ENCODE peak calls at places on chromosomes 13 and 19, in six cellular contexts. Y is IMR-90, Q is trophoblast cell, Z is H1, O is mesenchymal stem cell, H is H9. A is an unnamed sample.
A peak's percentile ranks its signal among the peaks of the same experiment; 100 is the strongest.

GRCh38 chr19:16369664-16370576 is 45.3 kb downstream of the KLF2 start:
- DNase-seq in Z (no peak), Y (no peak), H (no peak), Q (no peak), O (no peak), A (no peak)

GRCh38 chr13:73722120-73722519 is 412.1 kb downstream of the KLF12 start:
- DNase-seq in H (no peak), Y (peak; percentile 77), Q (peak; percentile 49), Z (no peak), O (peak; percentile 45), A (no peak)

GRCh38 chr13:49271264-49271663 is 23.5 kb downstream of the CDADC1 start:
- DNase-seq in Y (no peak), Z (no peak), Q (no peak), H (no peak), O (no peak), A (no peak)

GRCh38 chr13:64817721-64818120 is 2412.4 kb downstream of the PCDH9 start:
- DNase-seq in O (peak; percentile 8), H (no peak), Q (peak; percentile 38), Z (no peak), Y (peak; percentile 36), A (no peak)

GRCh38 chr19:40055832-40056504 is at the start of gene ZNF780B:
- DNase-seq in Z (peak; percentile 5), H (peak; percentile 70), O (peak; percentile 69), Q (peak; percentile 48), Y (peak; percentile 47), A (peak; percentile 15)

GRCh38 chr19:41808663-41809566 is 12.5 kb downstream of the CEACAM3 start:
- DNase-seq in O (no peak), Z (no peak), Y (no peak), Q (no peak), H (no peak), A (no peak)

GRCh38 chr13:111048387-111048786 is 66.7 kb upstream of the ARHGEF7 start:
- DNase-seq in O (no peak), H (no peak), Z (no peak), Y (no peak), Q (no peak), A (no peak)

GRCh38 chr13:106492576-106493323 is 42.7 kb downstream of the EFNB2 start:
- DNase-seq in Y (no peak), Z (no peak), H (no peak), O (no peak), Q (no peak), A (no peak)

GRCh38 chr13:85497652-85498051 is 301.6 kb downstream of the SLITRK6 start:
- DNase-seq in O (peak; percentile 91), H (no peak), Q (peak; percentile 70), Z (no peak), Y (peak; percentile 97), A (no peak)

GRCh38 chr19:12092065-12092867 is 27.7 kb downstream of the ZNF844 start:
- DNase-seq in H (peak; percentile 94), Y (peak; percentile 86), Q (peak; percentile 83), Z (peak; percentile 81), O (peak; percentile 86), A (peak; percentile 80)

GRCh38 chr19:34519602-34520001 is 38.0 kb downstream of the WTIP start:
- DNase-seq in Y (no peak), Q (no peak), H (no peak), O (no peak), Z (no peak), A (no peak)

GRCh38 chr19:2491130-2491801 is 15.3 kb downstream of the GADD45B start:
- DNase-seq in Y (peak; percentile 84), H (no peak), Z (no peak), Q (peak; percentile 78), O (peak; percentile 84), A (no peak)

GRCh38 chr13:101144808-101145419 is 271.4 kb downstream of the NALCN start:
- DNase-seq in Q (peak; percentile 85), Y (peak; percentile 71), Z (no peak), H (no peak), O (peak; percentile 57), A (peak; percentile 50)

GRCh38 chr19:46608581-46609345 is 7.6 kb downstream of the CALM3 start:
- DNase-seq in Q (no peak), Y (no peak), O (no peak), Z (no peak), H (no peak), A (no peak)

DNA sequence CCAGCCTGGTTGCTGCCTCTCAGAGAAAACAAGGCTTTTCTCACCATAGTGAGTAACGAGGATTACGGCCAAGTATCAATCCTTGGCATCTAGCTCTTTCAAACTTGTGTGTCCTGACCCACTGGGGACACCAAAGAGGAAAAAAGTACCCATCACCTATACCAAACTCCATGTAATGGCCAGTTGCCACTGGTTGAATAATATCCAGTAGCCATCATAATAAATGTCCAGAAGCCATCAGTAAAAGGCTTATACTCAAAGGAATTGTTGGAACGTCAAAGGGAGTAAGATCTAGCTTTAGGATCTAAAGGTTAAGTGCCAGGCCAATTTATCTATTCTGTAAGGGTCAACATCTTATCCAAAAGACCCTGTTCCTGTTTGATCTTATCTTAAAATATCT is 91.1 kb downstream of the PTPRS start:
- DNase-seq in O (no peak), Z (no peak), H (no peak), Q (no peak), Y (no peak), A (no peak)
- H3K14ac ChIP-seq in O (no peak overlapping the region), Z (no peak overlapping the region), H (no peak overlapping the region), Q (no peak overlapping the region), Y (no peak overlapping the region), A (no peak overlapping the region)

GRCh38 chr19:54147676-54148075 is 10.1 kb downstream of the CNOT3 start:
- DNase-seq in O (peak; percentile 53), H (no peak), Q (no peak), Y (peak; percentile 28), Z (no peak), A (no peak)

GRCh38 chr19:54145541-54146158 is 8.1 kb downstream of the CNOT3 start:
- DNase-seq in Q (no peak), Z (no peak), Y (no peak), H (no peak), O (no peak), A (no peak)

GRCh38 chr19:54151362-54152035 is 8.0 kb downstream of the LENG1 start:
- DNase-seq in O (no peak), H (no peak), Z (no peak), Y (no peak), Q (no peak), A (no peak)

GRCh38 chr19:54149021-54149812 is 10.3 kb downstream of the LENG1 start:
- DNase-seq in Q (no peak), O (no peak), Y (no peak), H (no peak), Z (no peak), A (no peak)

DNA sequence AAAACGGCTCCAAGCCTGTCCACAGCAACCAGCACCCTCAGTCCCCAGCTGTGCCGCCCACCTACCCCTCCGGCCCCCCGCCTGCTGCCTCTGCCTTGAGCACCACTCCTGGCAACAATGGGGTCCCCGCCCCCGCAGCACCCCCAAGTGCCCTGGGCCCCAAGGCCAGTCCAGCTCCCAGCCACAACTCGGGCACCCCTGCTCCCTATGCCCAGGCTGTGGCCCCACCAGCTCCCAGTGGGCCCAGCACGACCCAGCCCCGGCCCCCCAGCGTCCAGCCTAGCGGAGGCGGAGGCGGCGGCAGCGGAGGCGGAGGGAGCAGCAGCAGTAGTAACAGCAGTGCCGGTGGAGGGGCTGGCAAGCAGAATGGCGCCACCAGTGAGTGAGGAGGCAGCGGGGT is 10.6 kb downstream of the CNOT3 start:
- DNase-seq in Z (no peak), O (no peak), Y (no peak), H (no peak), Q (no peak), A (no peak)
- H3K27ac ChIP-seq in Z (no peak overlapping the region), O (no peak overlapping the region), Y (no peak overlapping the region), H (no peak overlapping the region), Q (no peak overlapping the region), A (no peak overlapping the region)

GRCh38 chr19:43755256-43755801 is 567 bp upstream of the SMG9 start:
- DNase-seq in H (peak; percentile 57), Y (peak; percentile 61), Q (peak; percentile 91), Z (no peak), O (peak; percentile 73), A (peak; percentile 58)
- H2AK5ac ChIP-seq in H (no peak overlapping the region), Y (peak overlapping the region; percentile 75), Q (peak overlapping the region; percentile 96), Z (peak overlapping the region; percentile 91), O (peak overlapping the region; percentile 91), A (peak overlapping the region; percentile 93)

DNA sequence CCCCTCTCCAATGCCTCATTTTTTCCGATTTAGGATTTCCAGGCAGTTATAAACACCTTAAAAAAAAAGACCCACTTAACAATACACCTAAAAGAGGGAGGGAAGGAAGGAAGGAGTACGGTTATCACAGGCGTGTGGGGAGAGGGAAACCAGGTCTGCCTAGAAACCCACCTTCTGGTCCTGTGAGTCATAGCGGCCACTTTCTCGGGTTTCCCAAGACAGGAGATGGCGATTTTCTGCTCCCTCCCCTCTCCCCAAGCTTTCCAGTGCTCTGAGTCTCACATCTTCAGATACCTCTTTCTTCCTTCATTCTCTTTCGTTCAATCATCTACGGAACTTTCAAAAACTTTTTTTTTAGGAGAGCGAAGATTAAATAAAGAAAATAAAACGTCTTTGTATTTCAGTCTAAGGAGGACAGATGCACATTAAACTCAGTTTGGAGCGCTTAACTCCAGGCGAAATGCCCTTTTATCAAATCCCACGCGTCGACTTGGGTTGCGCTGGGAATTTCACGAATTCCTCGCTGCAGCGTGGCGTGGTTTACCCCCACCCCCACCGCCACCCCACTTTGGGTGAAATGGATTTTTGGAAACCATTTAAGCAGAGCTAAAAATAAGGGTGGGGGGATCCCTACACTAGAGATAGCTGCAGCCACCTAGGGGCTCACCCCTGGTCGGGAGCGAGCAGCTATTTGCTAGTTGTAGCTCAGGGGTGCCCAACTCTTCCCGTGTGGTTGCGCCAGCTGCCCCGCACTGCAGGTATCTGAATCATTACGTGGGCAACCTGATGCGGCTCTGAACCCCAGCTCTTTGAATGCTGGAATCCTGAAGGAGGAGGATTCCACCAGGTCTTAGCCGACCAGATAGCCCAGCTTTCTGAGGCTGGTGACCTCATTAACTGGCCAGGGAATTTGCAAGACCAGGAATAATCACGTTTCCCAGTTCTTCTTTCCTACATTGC is 6.4 kb upstream of the TSHZ3 start:
- DNase-seq in Z (no peak), O (peak; percentile 73), Q (no peak), Y (no peak), H (peak; percentile 69), A (no peak)
- H3K14ac ChIP-seq in Z (no peak overlapping the region), O (peak overlapping the region; percentile 66), Q (no peak overlapping the region), Y (no peak overlapping the region), H (no peak overlapping the region), A (no peak overlapping the region)

DNA sequence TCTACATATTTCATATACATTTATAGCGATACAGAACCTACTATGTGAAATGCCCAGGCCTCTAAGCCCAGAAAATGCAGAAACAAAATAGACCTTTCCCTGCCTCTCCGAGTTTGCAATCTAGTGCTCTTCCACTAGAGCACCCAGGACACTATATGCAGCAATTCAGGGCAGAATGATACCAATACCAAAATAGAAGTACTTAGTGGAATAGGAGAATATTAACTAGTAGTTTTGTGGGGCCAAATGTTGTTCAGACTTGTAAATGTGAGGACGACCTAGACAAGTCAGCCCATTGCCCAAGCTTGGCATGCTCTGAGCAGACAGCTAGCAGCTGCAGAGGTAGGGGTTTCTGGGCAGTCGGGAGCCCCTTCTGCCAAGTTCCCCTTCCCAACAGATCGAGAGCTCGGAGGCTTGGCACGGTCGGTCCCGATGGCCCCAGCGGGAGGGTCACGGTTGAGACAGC is 35.8 kb upstream of the FLT1 start:
- DNase-seq in Y (no peak), Z (no peak), H (peak; percentile 72), Q (peak; percentile 27), O (peak; percentile 44), A (no peak)
- H3K27ac ChIP-seq in Y (no peak overlapping the region), Z (no peak overlapping the region), H (no peak overlapping the region), Q (no peak overlapping the region), O (no peak overlapping the region), A (no peak overlapping the region)

GRCh38 chr19:38647966-38648788 is 728 bp downstream of the ACTN4 start:
- DNase-seq in H (no peak), Z (no peak), O (peak; percentile 33), Y (no peak), Q (no peak), A (no peak)
- H2AK5ac ChIP-seq in H (no peak overlapping the region), Z (peak overlapping the region; percentile 75), O (peak overlapping the region; percentile 53), Y (peak overlapping the region; percentile 97), Q (peak overlapping the region; percentile 98), A (peak overlapping the region; percentile 93)

GRCh38 chr13:40781717-40782116 is 7.7 kb upstream of the SLC25A15 start:
- DNase-seq in Z (no peak), Y (no peak), H (no peak), O (no peak), Q (no peak), A (no peak)
- H3K14ac ChIP-seq in Z (no peak overlapping the region), Y (no peak overlapping the region), H (no peak overlapping the region), O (no peak overlapping the region), Q (no peak overlapping the region), A (no peak overlapping the region)

A was measured in neuronal stem cell.